ENCODE peak calls at places on chromosomes 5 and 9, in nine cellular contexts. U is activated naive CD8-positive, alpha-beta T cell treated with anti-CD3 and anti-CD28 coated beads, Interleukin-2, amount 50 U/mL, for 16 hours; L is heart left ventricle; G is BJ; A is hepatic stellate cell; N is T1000; F is germinal center; S is CD4-positive, CD25-positive, alpha-beta regulatory T cell; I is epithelial cell of esophagus. D is an unnamed sample.

GRCh38 chr5:9653811-9654210 is 23.7 kb upstream of the TAS2R1 start:
- DNase-seq in I (peak; percentile 86), S (no peak), G (peak; percentile 86), N (no peak), A (peak; percentile 39), U (no peak), F (no peak), L (peak; percentile 91), D (peak; percentile 19)

GRCh38 chr9:135371535-135371934 is 108.0 kb upstream of the PPP1R26 start:
- DNase-seq in A (no peak), F (no peak), I (no peak), U (no peak), L (no peak), G (no peak), N (no peak), S (no peak), D (no peak)

GRCh38 chr9:14924821-14925220 is 14.6 kb upstream of the FREM1 start:
- DNase-seq in N (no peak), S (no peak), L (no peak), G (peak; percentile 1), F (no peak), U (no peak), A (peak; percentile 5), I (peak; percentile 16), D (no peak)

GRCh38 chr5:110333384-110333783 is 393.1 kb downstream of the TMEM232 start:
- DNase-seq in G (no peak), F (no peak), L (no peak), A (no peak), I (peak; percentile 16), S (no peak), U (no peak), N (no peak), D (peak; percentile 27)

GRCh38 chr9:99139868-99140267 is 35.0 kb downstream of the TGFBR1 start:
- DNase-seq in A (no peak), I (no peak), G (no peak), S (no peak), N (no peak), U (no peak), L (no peak), F (no peak), D (no peak)

GRCh38 chr5:32018476-32019436 is 155.4 kb downstream of the GOLPH3 start:
- DNase-seq in G (no peak), U (no peak), S (no peak), I (peak; percentile 72), N (no peak), L (no peak), F (no peak), A (no peak), D (no peak)

GRCh38 chr5:59698774-59699173 is 194.8 kb downstream of the PDE4D start:
- DNase-seq in U (no peak), S (no peak), F (no peak), N (no peak), L (no peak), G (no peak), I (no peak), A (no peak), D (no peak)

GRCh38 chr9:70668751-70669150 is 254.3 kb upstream of the KLF9 start:
- DNase-seq in U (no peak), S (no peak), A (no peak), G (no peak), F (no peak), N (no peak), L (no peak), I (peak; percentile 64), D (no peak)

GRCh38 chr5:61919920-61920319 is 386.1 kb upstream of the KIF2A start:
- DNase-seq in I (peak; percentile 95), U (no peak), S (no peak), N (no peak), F (no peak), L (no peak), G (no peak), A (no peak), D (no peak)

GRCh38 chr5:90135979-90136378 is 273.6 kb downstream of the CETN3 start:
- DNase-seq in G (no peak), I (no peak), S (no peak), L (no peak), F (no peak), U (no peak), A (no peak), N (no peak), D (peak; percentile 17)

GRCh38 chr9:128902351-128903078 is 18.3 kb upstream of the PHYHD1 start:
- DNase-seq in A (no peak), L (peak; percentile 76), S (peak; percentile 72), F (peak; percentile 46), U (peak; percentile 65), N (no peak), G (no peak), I (peak; percentile 93), D (no peak)

GRCh38 chr9:111900081-111900805 is 3.6 kb downstream of the UGCG start:
- DNase-seq in N (peak; percentile 2), S (no peak), G (no peak), I (no peak), U (no peak), L (no peak), F (no peak), A (no peak), D (no peak)

GRCh38 chr9:137740311-137740710 is 121.5 kb downstream of the EHMT1 start:
- DNase-seq in N (no peak), G (peak; percentile 4), S (no peak), L (peak; percentile 60), F (no peak), I (no peak), A (peak; percentile 37), U (no peak), D (peak; percentile 54)